ENCODE peak calls at places on chromosomes 3 and 15, in ten cellular contexts. U is K562, M is breast epithelium, I is stomach, R is Panc1, W is endothelial cell of umbilical vein, D is HCT116, Y is H1, C is GM12878, G is HepG2. F is an unnamed sample. For H3K36me3, the result is how much of the 10 kb centered on the place peaks cover.

GRCh38 chr15:56832125-56832524 is 86.3 kb upstream of the TCF12 start:
- DNase-seq in U (no peak), M (peak), I (peak), R (no peak), W (peak), D (no peak), Y (no peak), C (no peak), G (no peak), F (peak)

GRCh38 chr15:90388462-90389182 is 580 bp downstream of the IQGAP1 start:
- DNase-seq in U (peak), M (peak), I (peak), R (no peak), W (peak), D (no peak), Y (peak), C (no peak), G (peak), F (peak)

GRCh38 chr15:68550498-68551295 is 28.1 kb upstream of the CORO2B start:
- DNase-seq in U (peak), M (peak), I (peak), R (peak), W (peak), D (peak), Y (peak), C (no peak), G (peak), F (peak)

GRCh38 chr15:29242466-29243242 is 27.0 kb downstream of the NSMCE3 start:
- DNase-seq in U (no peak), M (no peak), I (no peak), R (no peak), W (no peak), D (no peak), Y (no peak), C (no peak), G (no peak), F (no peak)

GRCh38 chr15:36888018-36888992 is 212.0 kb downstream of the MEIS2 start:
- DNase-seq in U (no peak), M (no peak), I (no peak), R (no peak), W (no peak), D (no peak), Y (peak), C (no peak), G (no peak), F (no peak)

GRCh38 chr15:58346361-58346760 is 85.4 kb upstream of the LIPC start:
- DNase-seq in U (no peak), M (no peak), I (no peak), R (no peak), W (no peak), D (no peak), Y (no peak), C (no peak), G (no peak), F (no peak)

GRCh38 chr3:122458992-122459391 is 43.1 kb upstream of the WDR5B start:
- DNase-seq in U (no peak), M (no peak), I (no peak), R (no peak), W (peak), D (peak), Y (no peak), C (no peak), G (no peak), F (no peak)

GRCh38 chr15:56608993-56609392 is 124.3 kb downstream of the ZNF280D start:
- DNase-seq in U (no peak), M (no peak), I (no peak), R (no peak), W (no peak), D (no peak), Y (no peak), C (peak), G (no peak), F (no peak)

GRCh38 chr3:3600665-3601340 is 198.4 kb upstream of the LRRN1 start:
- DNase-seq in U (no peak), M (peak), I (no peak), R (no peak), W (no peak), D (no peak), Y (no peak), C (no peak), G (no peak), F (no peak)
- TF ChIP-seq POLR2AphosphoS5 in U (no peak), M (no peak), I (no peak), R (no peak), W (no peak), D (no peak), Y (no peak), C (no peak), G (no peak), F (no peak)

DNA sequence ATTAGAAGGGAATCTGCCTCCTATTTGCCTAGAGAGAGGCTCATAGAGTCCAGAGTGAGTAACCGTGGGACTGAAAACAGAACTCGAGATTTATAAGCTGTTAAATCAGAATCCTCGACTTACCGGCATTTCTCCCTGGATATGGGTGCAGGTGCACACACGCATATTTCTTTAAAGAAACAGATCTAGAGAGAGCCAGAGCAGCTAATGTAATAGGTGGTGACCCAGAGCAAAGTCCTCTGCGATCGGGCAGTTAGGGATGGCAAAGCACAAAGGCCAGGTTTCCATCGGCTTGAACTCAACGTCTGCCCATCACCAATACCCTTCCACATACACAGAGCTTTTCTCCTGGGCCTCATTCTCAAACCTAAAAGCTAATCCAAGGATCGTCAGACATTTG is 13.8 kb downstream of the RNF168 start:
- DNase-seq in U (no peak), M (no peak), I (no peak), R (no peak), W (no peak), D (no peak), Y (no peak), C (no peak), G (no peak), F (no peak)
- H3K36me3 ChIP-seq in U (half or more), M (under half), I (under half), R (under half), W (under half), D (under half), Y (under half), C (under half), G (under half), F (under half)

DNA sequence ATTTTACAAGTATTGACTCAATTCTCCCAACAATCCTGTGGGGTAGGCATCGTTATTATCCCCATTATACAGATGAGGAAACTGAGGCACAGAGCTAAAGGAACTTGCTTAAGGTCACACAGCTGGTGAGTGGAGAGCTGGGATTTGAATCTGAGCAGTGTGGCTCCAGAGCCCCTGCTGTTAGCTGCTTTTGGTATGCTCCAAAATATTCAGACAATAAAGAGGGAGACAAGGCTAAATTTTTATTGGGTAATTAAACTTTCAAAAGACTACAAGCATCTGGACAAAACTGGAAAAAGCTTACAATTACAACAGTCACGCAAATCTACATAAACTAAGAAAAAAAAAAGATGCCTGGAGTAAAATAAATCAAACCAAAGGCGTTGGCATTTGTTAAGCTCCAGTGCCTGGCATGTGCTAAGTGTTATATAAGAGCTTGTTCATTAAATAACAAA is 27.7 kb downstream of the CCDC13 start:
- DNase-seq in U (no peak), M (no peak), I (no peak), R (no peak), W (no peak), D (no peak), Y (no peak), C (no peak), G (no peak), F (no peak)
- TF ChIP-seq POLR2AphosphoS5 in U (no peak), M (no peak), I (no peak), R (no peak), W (no peak), D (no peak), Y (no peak), C (no peak), G (no peak), F (no peak)

GRCh38 chr3:11029948-11030347 is 37.4 kb downstream of the SLC6A1 start:
- DNase-seq in U (no peak), M (no peak), I (no peak), R (no peak), W (no peak), D (no peak), Y (no peak), C (no peak), G (no peak), F (no peak)
- H3K36me3 ChIP-seq in U (under half), M (under half), I (under half), R (under half), W (under half), D (under half), Y (under half), C (under half), G (under half), F (under half)

GRCh38 chr3:101303836-101304235 is 16.5 kb downstream of the IMPG2 start:
- DNase-seq in U (no peak), M (no peak), I (no peak), R (no peak), W (no peak), D (no peak), Y (no peak), C (no peak), G (no peak), F (no peak)
- TF ChIP-seq POLR2AphosphoS5 in U (no peak), M (no peak), I (no peak), R (no peak), W (no peak), D (no peak), Y (no peak), C (no peak), G (no peak), F (no peak)

DNA sequence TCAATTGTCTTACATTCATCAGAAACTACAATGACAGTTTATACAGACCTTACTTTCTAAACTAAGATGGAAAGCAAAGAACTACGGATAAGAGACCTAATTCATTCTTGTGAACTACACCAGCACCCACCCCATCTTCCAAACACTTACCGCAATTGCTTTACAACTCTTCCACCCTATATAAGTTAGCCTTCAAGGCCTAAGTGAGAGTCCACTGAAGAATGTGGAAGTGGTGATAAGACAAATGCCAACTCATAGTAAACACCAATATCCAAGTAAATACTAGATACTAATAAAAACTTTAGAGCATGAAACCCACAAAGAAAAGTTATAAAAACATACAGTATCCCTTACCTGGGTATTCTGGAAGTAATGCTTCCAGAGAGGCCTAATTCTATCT is 13.6 kb downstream of the ARF4 start:
- DNase-seq in U (no peak), M (no peak), I (no peak), R (no peak), W (no peak), D (no peak), Y (no peak), C (no peak), G (no peak), F (no peak)
- H3K36me3 ChIP-seq in U (half or more), M (under half), I (under half), R (under half), W (under half), D (under half), Y (under half), C (under half), G (half or more), F (under half)

F was measured in transverse colon.